ENCODE peak calls at places on chromosomes 11 and 22, in four cellular contexts. E is stimulated activated CD4-positive, alpha-beta T cell treated with anti-CD3 and anti-CD28 coated beads, Interleukin-1b, Interleukin-23, amount 100 ng/mL, for 4 hours; K is activated naive CD4-positive, alpha-beta T cell treated with Interleukin-2 at 50 U/mL for 16 hours; U is H7. Y is an unnamed sample.

GRCh38 chr11:111918390-111919256 is at the start of gene C11orf52:
- DNase-seq in K (no peak), E (no peak), U (peak; percentile 84), Y (no peak)

GRCh38 chr11:17753153-17753552 is 18.6 kb downstream of the KCNC1 start:
- DNase-seq in E (no peak), U (no peak), K (no peak), Y (no peak)

GRCh38 chr11:27754035-27755017 is 54.1 kb upstream of the BDNF start:
- DNase-seq in E (no peak), K (no peak), U (no peak), Y (no peak)

GRCh38 chr11:56089697-56090096 is 3.4 kb upstream of the OR8I2 start:
- DNase-seq in U (no peak), E (no peak), K (no peak), Y (no peak)

GRCh38 chr22:48868554-48868953 is 959.1 kb downstream of the BRD1 start:
- DNase-seq in U (no peak), K (no peak), E (no peak), Y (no peak)

GRCh38 chr11:15227011-15227410 is 112.3 kb downstream of the INSC start:
- DNase-seq in K (no peak), E (no peak), U (no peak), Y (no peak)

GRCh38 chr11:70481625-70482528 is 83.5 kb downstream of the CTTN start:
- DNase-seq in U (no peak), E (no peak), K (no peak), Y (no peak)

GRCh38 chr22:26746311-26746710 is 88.9 kb downstream of the MIAT start:
- DNase-seq in U (no peak), K (no peak), E (no peak), Y (no peak)

GRCh38 chr22:50434849-50435700 is 39.8 kb downstream of the SBF1 start:
- DNase-seq in K (no peak), U (no peak), E (no peak), Y (no peak)

GRCh38 chr11:121293276-121293569 is 652 bp downstream of the SC5D start:
- DNase-seq in K (no peak), U (no peak), E (no peak), Y (no peak)

GRCh38 chr11:17979770-17980371 is 33.0 kb downstream of the SERGEF start:
- DNase-seq in E (peak; percentile 21), K (peak; percentile 21), U (peak; percentile 62), Y (peak; percentile 6)

GRCh38 chr22:32480238-32480637 is 5.6 kb downstream of the FBXO7 start:
- DNase-seq in K (peak; percentile 13), E (peak; percentile 17), U (no peak), Y (no peak)

GRCh38 chr11:130846606-130847005 is 69.7 kb downstream of the SNX19 start:
- DNase-seq in E (no peak), U (no peak), K (no peak), Y (no peak)

GRCh38 chr22:50015451-50016307 is 3.1 kb upstream of the IL17REL start:
- DNase-seq in K (no peak), E (no peak), U (peak; percentile 85), Y (no peak)

GRCh38 chr11:105673089-105673488 is 63.2 kb downstream of the GRIA4 start:
- DNase-seq in U (peak; percentile 5), E (no peak), K (no peak), Y (no peak)

GRCh38 chr11:110710520-110711381 is 1.5 kb downstream of the ARHGAP20 start:
- DNase-seq in K (no peak), E (no peak), U (peak; percentile 64), Y (no peak)

GRCh38 chr11:17263803-17264202 is 12.7 kb upstream of the NUCB2 start:
- DNase-seq in U (no peak), K (no peak), E (no peak), Y (no peak)

GRCh38 chr22:43424865-43425630 is 13.2 kb downstream of the MPPED1 start:
- DNase-seq in K (no peak), U (peak; percentile 64), E (no peak), Y (no peak)

GRCh38 chr11:128359515-128359914 is 227.8 kb downstream of the ETS1 start:
- DNase-seq in E (no peak), K (no peak), U (no peak), Y (no peak)

GRCh38 chr11:130159657-130160459 is at the start of gene ST14:
- DNase-seq in K (no peak), U (peak; percentile 86), E (no peak), Y (no peak)

GRCh38 chr11:117781650-117782049 is 15.4 kb downstream of the DSCAML1 start:
- DNase-seq in E (no peak), K (no peak), U (no peak), Y (no peak)

GRCh38 chr11:113046866-113047265 is 85.6 kb downstream of the NCAM1 start:
- DNase-seq in E (no peak), K (no peak), U (no peak), Y (no peak)

GRCh38 chr11:134915212-134915611 is 503.2 kb upstream of the B3GAT1 start:
- DNase-seq in U (no peak), K (no peak), E (no peak), Y (no peak)

GRCh38 chr11:38278457-38279141 is 1680.6 kb upstream of the RAG2 start:
- DNase-seq in E (no peak), U (no peak), K (no peak), Y (no peak)

GRCh38 chr22:49010086-49010863 is 817.4 kb downstream of the BRD1 start:
- DNase-seq in E (no peak), U (peak; percentile 47), K (no peak), Y (no peak)

GRCh38 chr11:441418-442274 is at the start of gene ANO9:
- DNase-seq in K (peak; percentile 70), U (peak; percentile 96), E (peak; percentile 44), Y (peak; percentile 51)

GRCh38 chr22:36184433-36185035 is 17.1 kb downstream of the APOL4 start:
- DNase-seq in E (no peak), U (no peak), K (no peak), Y (no peak)

GRCh38 chr11:29293825-29294224 is 723.0 kb downstream of the KCNA4 start:
- DNase-seq in E (no peak), U (no peak), K (no peak), Y (no peak)

GRCh38 chr22:27128461-27129080 is 471.2 kb downstream of the MIAT start:
- DNase-seq in E (no peak), K (no peak), U (no peak), Y (no peak)